ENCODE peak calls at places on chromosomes 2 and 18, in four cellular contexts. C is HCT116, L is uterus, E is cardiac muscle cell. V is an unnamed sample.
A peak's percentile ranks its signal among the peaks of the same experiment; 100 is the strongest.

GRCh38 chr2:238635637-238636036 is 208.9 kb downstream of the ASB1 start:
- DNase-seq in L (peak; percentile 63), E (no peak), C (no peak), V (peak; percentile 30)

GRCh38 chr2:21866316-21866715 is 742.5 kb downstream of the TDRD15 start:
- DNase-seq in C (no peak), L (no peak), E (no peak), V (no peak)

GRCh38 chr2:74746480-74746879 is 87.4 kb upstream of the HK2 start:
- DNase-seq in E (no peak), L (no peak), C (no peak), V (no peak)

GRCh38 chr2:12210016-12210933 is 463.8 kb downstream of the LPIN1 start:
- DNase-seq in L (no peak), E (peak; percentile 14), C (no peak), V (no peak)

GRCh38 chr18:75544051-75544481 is 116.6 kb upstream of the SMIM21 start:
- DNase-seq in E (peak; percentile 33), C (peak; percentile 50), L (no peak), V (peak; percentile 81)

GRCh38 chr2:120626566-120626965 is 109.1 kb upstream of the GLI2 start:
- DNase-seq in E (no peak), C (no peak), L (no peak), V (no peak)

GRCh38 chr18:74994502-74995403 is 214.2 kb downstream of the PTGR3 start:
- DNase-seq in C (no peak), E (peak; percentile 26), L (no peak), V (peak; percentile 25)

GRCh38 chr2:174965992-174966789 is 39.0 kb downstream of the CHN1 start:
- DNase-seq in E (peak; percentile 46), C (no peak), L (no peak), V (peak; percentile 58)

GRCh38 chr2:197311521-197312033 is 997 bp upstream of the ANKRD44 start:
- DNase-seq in C (no peak), L (no peak), E (no peak), V (peak; percentile 40)

GRCh38 chr2:120704696-120705095 is 31.0 kb upstream of the GLI2 start:
- DNase-seq in E (no peak), L (no peak), C (no peak), V (no peak)

GRCh38 chr2:96764253-96764637 is 3.5 kb downstream of the CNNM4 start:
- DNase-seq in L (no peak), E (no peak), C (no peak), V (no peak)

GRCh38 chr2:172702451-172702850 is 33.2 kb upstream of the RAPGEF4 start:
- DNase-seq in C (no peak), E (no peak), L (no peak), V (no peak)

GRCh38 chr2:26767894-26768487 is 3.9 kb downstream of the SLC35F6 start:
- DNase-seq in E (no peak), L (no peak), C (no peak), V (no peak)

GRCh38 chr18:76709659-76710645 is 112.4 kb upstream of the ZNF236 start:
- DNase-seq in C (peak; percentile 52), L (peak; percentile 72), E (peak; percentile 82), V (peak; percentile 34)
- TF ChIP-seq CTCF in C (peak; percentile 79), L (peak; percentile 95), E (peak; percentile 86), V (peak; percentile 90)

DNA sequence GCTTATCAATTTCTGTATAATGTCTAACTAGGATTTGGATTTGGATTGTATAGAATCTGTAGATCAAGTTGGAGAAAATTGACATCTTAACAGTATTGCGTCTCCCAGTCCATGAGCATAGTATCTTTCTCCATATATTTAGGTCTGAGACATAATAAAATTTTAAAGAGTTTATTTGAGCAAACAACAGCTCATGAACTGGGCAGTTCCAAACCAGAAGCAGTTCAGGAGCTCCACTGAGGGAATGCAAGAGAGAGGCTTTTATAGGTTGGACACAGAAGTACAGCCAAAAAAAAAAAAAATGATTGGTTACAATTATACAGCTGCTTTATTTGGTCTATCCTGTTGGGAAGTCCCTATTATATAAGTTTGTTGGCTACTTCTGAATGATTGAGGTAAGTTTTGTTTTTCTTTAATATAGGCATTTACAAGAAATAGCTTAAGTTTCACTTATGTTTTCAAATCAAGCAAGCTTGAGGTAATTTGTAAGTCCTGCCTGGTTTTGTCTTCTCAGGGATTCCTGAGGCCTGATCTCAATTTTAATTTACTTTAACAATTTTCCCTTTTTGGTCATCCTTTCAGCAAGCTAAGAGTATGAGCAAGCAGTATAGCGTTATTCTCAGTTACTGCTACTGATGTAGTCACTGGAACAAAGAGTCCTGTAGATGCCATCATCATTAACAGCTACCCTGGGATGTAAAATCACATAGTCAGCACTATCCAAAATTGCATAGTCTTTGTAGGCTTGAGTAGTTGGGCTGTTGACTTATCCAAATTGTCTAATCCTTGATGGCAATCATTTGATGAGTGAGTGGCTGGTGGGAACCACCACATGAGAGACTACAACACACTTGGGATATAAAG is 27.5 kb upstream of the RUFY4 start:
- DNase-seq in E (no peak), L (no peak), C (no peak), V (no peak)
- H3K27me3 ChIP-seq in E (peaks cover 58% of the 10 kb centered on the region), L (no peaks in the 10 kb centered on the region), C (peaks cover 35% of the 10 kb centered on the region), V (peaks cover 41% of the 10 kb centered on the region)

GRCh38 chr2:60602828-60603532 is 49.5 kb upstream of the BCL11A start:
- DNase-seq in L (no peak), E (no peak), C (no peak), V (no peak)
- TF ChIP-seq CTCF in L (no peak), E (no peak), C (no peak), V (no peak)

GRCh38 chr2:167863377-167863776 is 384.0 kb downstream of the STK39 start:
- DNase-seq in C (no peak), E (no peak), L (no peak), V (no peak)
- H3K27me3 ChIP-seq in C (peaks cover 15% of the 10 kb centered on the region), E (no peaks in the 10 kb centered on the region), L (no peaks in the 10 kb centered on the region), V (no peaks in the 10 kb centered on the region)

GRCh38 chr2:186136860-186137259 is 349.2 kb upstream of the ZC3H15 start:
- DNase-seq in C (no peak), E (no peak), L (no peak), V (peak; percentile 0)
- TF ChIP-seq CTCF in C (no peak), E (no peak), L (no peak), V (no peak)

GRCh38 chr2:9951272-9951521 is 296 bp upstream of the GRHL1 start:
- DNase-seq in C (no peak), E (no peak), L (no peak), V (no peak)

GRCh38 chr2:9952856-9953503 is 1.5 kb downstream of the GRHL1 start:
- DNase-seq in L (no peak), C (no peak), E (no peak), V (no peak)

GRCh38 chr2:9952286-9952737 is 819 bp downstream of the GRHL1 start:
- DNase-seq in C (no peak), E (no peak), L (no peak), V (no peak)

GRCh38 chr2:9951522-9952285 is at the start of gene GRHL1:
- DNase-seq in L (peak; percentile 91), C (peak; percentile 74), E (peak; percentile 94), V (peak; percentile 64)

DNA sequence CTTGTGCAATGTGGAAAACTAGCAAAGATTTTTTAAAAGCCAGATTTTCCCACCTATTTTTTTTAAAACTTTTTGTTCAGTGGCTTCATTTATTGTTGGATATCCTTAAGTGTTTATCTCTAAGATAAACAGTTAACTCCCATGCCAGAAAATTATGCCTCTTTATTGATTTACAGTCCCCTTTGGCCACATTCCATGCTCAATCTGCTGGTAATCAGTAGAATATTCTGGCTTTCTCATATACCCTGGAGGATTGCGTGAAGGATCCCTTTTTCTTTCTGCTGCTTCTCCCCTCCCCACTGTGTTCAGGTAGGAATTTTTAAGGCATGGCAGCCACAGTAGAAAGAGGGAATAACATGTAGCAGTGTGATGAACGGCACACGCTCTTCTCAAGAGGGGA is 2.6 kb downstream of the GRHL1 start:
- DNase-seq in C (no peak), L (no peak), E (no peak), V (no peak)
- H3K27me3 ChIP-seq in C (no peaks in the 10 kb centered on the region), L (no peaks in the 10 kb centered on the region), E (peaks cover 54% of the 10 kb centered on the region), V (peaks cover 20% of the 10 kb centered on the region)

GRCh38 chr2:158043181-158043948 is 58.3 kb upstream of the UPP2 start:
- DNase-seq in E (no peak), C (no peak), L (no peak), V (no peak)

GRCh38 chr2:158047156-158047611 is 54.5 kb upstream of the UPP2 start:
- DNase-seq in C (no peak), E (no peak), L (no peak), V (no peak)

GRCh38 chr2:158042666-158043065 is 59.0 kb upstream of the UPP2 start:
- DNase-seq in L (no peak), C (no peak), E (no peak), V (no peak)

GRCh38 chr2:158048327-158048726 is 53.3 kb upstream of the UPP2 start:
- DNase-seq in C (no peak), E (no peak), L (no peak), V (no peak)

DNA sequence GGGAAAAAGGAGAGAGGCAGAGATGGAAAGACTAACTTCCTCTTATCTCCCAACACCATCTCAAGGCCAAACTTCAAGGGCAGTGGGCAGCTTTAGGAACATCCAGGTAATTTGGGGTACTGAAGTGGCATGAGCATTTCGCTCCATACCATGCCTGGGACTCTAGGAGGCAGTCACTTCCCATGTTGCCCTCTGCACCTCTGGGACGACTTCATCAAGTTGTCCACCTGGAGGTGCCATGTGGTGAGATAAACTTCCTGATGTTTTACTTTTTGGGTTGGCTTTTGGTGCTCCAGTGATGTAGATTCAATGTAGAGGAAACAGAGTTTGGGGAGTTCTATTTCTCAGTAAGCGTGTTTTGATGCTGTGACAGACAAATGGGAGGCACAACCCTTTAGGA is 56.3 kb upstream of the UPP2 start:
- DNase-seq in L (no peak), C (peak; percentile 15), E (no peak), V (no peak)
- TF ChIP-seq CTCF in L (no peak), C (peak; percentile 92), E (no peak), V (no peak)

GRCh38 chr2:20222769-20223344 is 2.1 kb downstream of the SDC1 start:
- DNase-seq in C (no peak), E (no peak), L (no peak), V (no peak)
- H3K27me3 ChIP-seq in C (no peaks in the 10 kb centered on the region), E (peaks cover 15% of the 10 kb centered on the region), L (no peaks in the 10 kb centered on the region), V (no peaks in the 10 kb centered on the region)

DNA sequence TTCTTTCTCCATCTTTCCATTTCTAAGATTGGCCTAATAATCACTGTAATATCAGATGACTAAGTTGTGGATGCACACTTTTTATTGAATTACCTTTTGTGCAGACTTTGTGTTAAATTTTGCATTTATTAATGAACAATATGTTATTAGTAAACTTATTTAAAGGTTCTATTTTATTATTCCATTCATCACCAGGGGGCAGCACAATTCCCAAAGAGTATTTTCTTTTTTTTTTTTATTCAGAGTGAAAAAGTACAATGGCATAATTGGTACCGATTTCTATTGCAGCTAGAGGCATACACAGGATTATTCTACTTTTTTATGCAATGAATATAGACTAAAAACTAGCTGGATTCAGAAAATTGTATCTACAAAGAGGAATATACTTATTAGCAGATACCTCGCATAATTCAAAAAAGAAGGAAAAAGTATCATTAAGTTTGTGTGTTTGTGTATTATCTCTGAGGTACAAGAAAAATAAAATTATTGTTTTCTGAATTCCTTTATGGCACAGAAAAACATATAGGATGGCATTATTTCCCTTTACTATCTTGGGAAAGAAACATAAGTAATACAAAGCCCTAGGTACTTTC is 390.6 kb downstream of the ERBB4 start:
- DNase-seq in C (no peak), E (peak; percentile 37), L (no peak), V (no peak)
- TF ChIP-seq CTCF in C (peak; percentile 49), E (peak; percentile 45), L (peak; percentile 19), V (peak; percentile 41)

GRCh38 chr2:225414902-225415301 is 15.4 kb downstream of the NYAP2 start:
- DNase-seq in C (no peak), L (no peak), E (no peak), V (no peak)
- H3K27me3 ChIP-seq in C (no peaks in the 10 kb centered on the region), L (no peaks in the 10 kb centered on the region), E (no peaks in the 10 kb centered on the region), V (no peaks in the 10 kb centered on the region)